ENCODE peak calls at places on chromosomes 16 and 17, in nine cellular contexts. U is endodermal cell, G is ascending aorta, V is A549, P is GM23338, O is mucosa of descending colon, W is neuronal stem cell, A is fibroblast of lung, J is mesendoderm. T is an unnamed sample. For H3K4me1, the result is how much of the 10 kb centered on the place peaks cover.

GRCh38 chr17:6927290-6927844 is 68.5 kb upstream of the ALOX12 start:
- DNase-seq in U (no peak), G (no peak), V (no peak), P (no peak), O (no peak), W (no peak), A (peak), J (no peak), T (no peak)

GRCh38 chr17:64192588-64192987 is 62.6 kb upstream of the ERN1 start:
- DNase-seq in U (no peak), G (no peak), V (no peak), P (no peak), O (no peak), W (no peak), A (no peak), J (no peak), T (no peak)

GRCh38 chr16:51243836-51244483 is 92.9 kb upstream of the SALL1 start:
- DNase-seq in U (no peak), G (no peak), V (peak), P (no peak), O (peak), W (no peak), A (no peak), J (peak), T (peak)

GRCh38 chr17:41633498-41634197 is 9.3 kb upstream of the KRT17 start:
- DNase-seq in U (no peak), G (no peak), V (peak), P (no peak), O (no peak), W (no peak), A (peak), J (peak), T (peak)

GRCh38 chr17:76240461-76241204 is at the start of gene RNF157:
- DNase-seq in U (peak), G (no peak), V (peak), P (peak), O (peak), W (peak), A (peak), J (peak), T (peak)

GRCh38 chr16:46765050-46765449 is 16.9 kb upstream of the MYLK3 start:
- DNase-seq in U (no peak), G (no peak), V (no peak), P (no peak), O (no peak), W (no peak), A (peak), J (no peak), T (peak)

GRCh38 chr17:3213587-3213986 is 6.1 kb downstream of the OR1A1 start:
- DNase-seq in U (no peak), G (no peak), V (peak), P (peak), O (no peak), W (no peak), A (no peak), J (peak), T (no peak)

GRCh38 chr17:81387235-81388060 is 7.8 kb upstream of the BAHCC1 start:
- DNase-seq in U (peak), G (no peak), V (no peak), P (peak), O (peak), W (no peak), A (peak), J (peak), T (peak)

GRCh38 chr17:50163846-50164696 is 1.7 kb upstream of the SGCA start:
- DNase-seq in U (no peak), G (no peak), V (no peak), P (no peak), O (no peak), W (no peak), A (no peak), J (peak), T (peak)

GRCh38 chr16:49021136-49021535 is 260.5 kb downstream of the CBLN1 start:
- DNase-seq in U (no peak), G (no peak), V (no peak), P (peak), O (no peak), W (no peak), A (peak), J (no peak), T (no peak)

GRCh38 chr16:31333686-31334649 is 21.0 kb upstream of the ITGAX start:
- DNase-seq in U (peak), G (no peak), V (peak), P (peak), O (no peak), W (no peak), A (peak), J (peak), T (peak)

GRCh38 chr17:50848039-50848438 is 12.7 kb downstream of the WFIKKN2 start:
- DNase-seq in U (peak), G (no peak), V (no peak), P (no peak), O (no peak), W (no peak), A (no peak), J (no peak), T (no peak)

GRCh38 chr17:2393184-2393953 is 7.5 kb downstream of the MNT start:
- DNase-seq in U (peak), G (peak), V (peak), P (peak), O (peak), W (peak), A (peak), J (peak), T (peak)

GRCh38 chr16:2977440-2977839 is 2.8 kb downstream of the PKMYT1 start:
- DNase-seq in U (no peak), G (no peak), V (no peak), P (no peak), O (peak), W (no peak), A (no peak), J (no peak), T (no peak)

GRCh38 chr17:46896991-46897390 is 26.0 kb upstream of the GOSR2 start:
- DNase-seq in U (no peak), G (no peak), V (no peak), P (no peak), O (no peak), W (no peak), A (no peak), J (no peak), T (no peak)

GRCh38 chr16:67283039-67283825 is 3.9 kb downstream of the PLEKHG4 start:
- DNase-seq in U (no peak), G (no peak), V (peak), P (no peak), O (no peak), W (no peak), A (no peak), J (peak), T (peak)

GRCh38 chr17:65698381-65699061 is 137.1 kb upstream of the AXIN2 start:
- DNase-seq in U (peak), G (no peak), V (peak), P (peak), O (no peak), W (peak), A (peak), J (peak), T (peak)

GRCh38 chr16:21218135-21218534 is 6.8 kb upstream of the ZP2 start:
- DNase-seq in U (no peak), G (no peak), V (no peak), P (no peak), O (no peak), W (no peak), A (peak), J (no peak), T (peak)

GRCh38 chr16:54171855-54172537 is 114.6 kb downstream of the IRX3 start:
- DNase-seq in U (peak), G (no peak), V (no peak), P (peak), O (peak), W (no peak), A (peak), J (peak), T (peak)

GRCh38 chr16:66198641-66199040 is 167.8 kb upstream of the CDH5 start:
- DNase-seq in U (no peak), G (no peak), V (no peak), P (no peak), O (no peak), W (no peak), A (no peak), J (no peak), T (no peak)

GRCh38 chr16:19089410-19089955 is 22.1 kb downstream of the COQ7 start:
- DNase-seq in U (no peak), G (no peak), V (no peak), P (no peak), O (no peak), W (no peak), A (no peak), J (no peak), T (no peak)

GRCh38 chr17:62998665-62999393 is 32.8 kb downstream of the TANC2 start:
- DNase-seq in U (peak), G (no peak), V (peak), P (no peak), O (no peak), W (no peak), A (no peak), J (peak), T (no peak)

GRCh38 chr17:8788998-8789397 is 10.2 kb downstream of the MFSD6L start:
- DNase-seq in U (no peak), G (no peak), V (no peak), P (no peak), O (no peak), W (no peak), A (no peak), J (no peak), T (no peak)

GRCh38 chr17:61076649-61077048 is 323.0 kb upstream of the TBX2 start:
- DNase-seq in U (no peak), G (no peak), V (no peak), P (no peak), O (no peak), W (no peak), A (peak), J (no peak), T (no peak)

GRCh38 chr16:9311303-9311954 is 220.0 kb downstream of the HAPSTR1 start:
- DNase-seq in U (peak), G (no peak), V (no peak), P (peak), O (peak), W (no peak), A (no peak), J (peak), T (peak)

GRCh38 chr17:67639555-67639954 is 78.2 kb upstream of the NOL11 start:
- DNase-seq in U (no peak), G (no peak), V (no peak), P (no peak), O (no peak), W (no peak), A (peak), J (no peak), T (peak)

GRCh38 chr17:30243568-30243967 is 8.1 kb upstream of the SLC6A4 start:
- DNase-seq in U (no peak), G (no peak), V (no peak), P (no peak), O (no peak), W (no peak), A (no peak), J (no peak), T (no peak)

GRCh38 chr17:81008140-81008539 is 16.5 kb downstream of the CHMP6 start:
- DNase-seq in U (no peak), G (no peak), V (no peak), P (no peak), O (no peak), W (no peak), A (no peak), J (peak), T (no peak)

GRCh38 chr17:11969565-11969964 is 27.7 kb downstream of the ZNF18 start:
- DNase-seq in U (no peak), G (no peak), V (no peak), P (no peak), O (no peak), W (no peak), A (no peak), J (no peak), T (no peak)

GRCh38 chr17:77772899-77773358 is 185.6 kb upstream of the TNRC6C start:
- DNase-seq in U (peak), G (no peak), V (no peak), P (peak), O (no peak), W (no peak), A (no peak), J (peak), T (no peak)

GRCh38 chr17:77215281-77215680 is 74.5 kb downstream of the SEC14L1 start:
- DNase-seq in U (no peak), G (no peak), V (no peak), P (no peak), O (no peak), W (no peak), A (no peak), J (no peak), T (no peak)

GRCh38 chr17:11330871-11331270 is 89.9 kb downstream of the SHISA6 start:
- DNase-seq in U (peak), G (no peak), V (no peak), P (no peak), O (no peak), W (peak), A (no peak), J (peak), T (peak)

GRCh38 chr17:82385559-82386255 is 14.1 kb downstream of the UTS2R start:
- DNase-seq in U (peak), G (no peak), V (no peak), P (no peak), O (no peak), W (no peak), A (no peak), J (no peak), T (no peak)

GRCh38 chr17:50149425-50150353 is 788 bp downstream of the PPP1R9B start:
- DNase-seq in U (peak), G (no peak), V (peak), P (peak), O (peak), W (no peak), A (peak), J (peak), T (peak)

GRCh38 chr16:51419768-51420167 is 268.7 kb upstream of the SALL1 start:
- DNase-seq in U (no peak), G (no peak), V (no peak), P (no peak), O (no peak), W (no peak), A (peak), J (no peak), T (no peak)

GRCh38 chr16:705748-706188 is at the start of gene FBXL16:
- DNase-seq in U (peak), G (no peak), V (no peak), P (peak), O (no peak), W (no peak), A (no peak), J (no peak), T (no peak)

GRCh38 chr17:42895185-42895555 is 5.4 kb upstream of the G6PC1 start:
- DNase-seq in U (no peak), G (peak), V (peak), P (no peak), O (peak), W (no peak), A (peak), J (no peak), T (peak)

GRCh38 chr16:11784048-11784780 is 12.8 kb downstream of the ZC3H7A start:
- DNase-seq in U (no peak), G (no peak), V (no peak), P (no peak), O (no peak), W (no peak), A (no peak), J (no peak), T (no peak)

GRCh38 chr16:11779074-11779473 is 18.0 kb downstream of the ZC3H7A start:
- DNase-seq in U (no peak), G (no peak), V (no peak), P (no peak), O (no peak), W (no peak), A (no peak), J (no peak), T (no peak)

GRCh38 chr16:11783319-11784047 is 13.6 kb downstream of the ZC3H7A start:
- DNase-seq in U (no peak), G (no peak), V (no peak), P (no peak), O (no peak), W (no peak), A (peak), J (no peak), T (peak)

GRCh38 chr16:11780988-11781680 is 15.9 kb downstream of the ZC3H7A start:
- DNase-seq in U (no peak), G (no peak), V (no peak), P (no peak), O (no peak), W (no peak), A (peak), J (no peak), T (no peak)

DNA sequence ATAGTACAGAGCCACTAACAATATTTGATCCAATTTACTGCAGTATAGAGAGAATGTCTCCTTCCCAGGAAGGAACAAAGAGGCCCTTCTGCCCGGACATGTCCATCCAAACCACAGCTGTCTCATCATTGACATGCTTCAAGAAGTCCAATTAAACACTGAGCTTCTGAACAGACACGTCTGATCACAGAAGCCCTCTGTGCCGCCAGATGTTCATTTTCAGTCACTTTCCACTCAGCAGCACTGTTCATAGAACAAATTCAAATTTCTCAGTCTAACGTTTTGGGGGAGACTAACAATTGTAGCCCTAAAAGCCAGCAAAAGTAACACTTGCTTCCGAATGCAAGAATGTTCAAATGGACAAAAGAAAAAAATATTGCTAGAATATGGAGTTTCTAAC is 15.3 kb downstream of the ZC3H7A start:
- DNase-seq in U (no peak), G (no peak), V (no peak), P (no peak), O (no peak), W (no peak), A (peak), J (no peak), T (no peak)
- H3K4me3 ChIP-seq in U (no peak), G (no peak), V (no peak), P (no peak), O (no peak), W (no peak), A (no peak), J (no peak), T (no peak)

GRCh38 chr16:11735801-11736200 is 6.9 kb downstream of the TXNDC11 start:
- DNase-seq in U (peak), G (no peak), V (no peak), P (no peak), O (no peak), W (no peak), A (no peak), J (no peak), T (no peak)
- H3K4me1 ChIP-seq in U (under half), G (under half), V (under half), P (under half), O (under half), W (under half), A (under half), J (under half), T (under half)

GRCh38 chr17:38748329-38749221 is at the start of gene PCGF2:
- DNase-seq in U (peak), G (peak), V (peak), P (peak), O (peak), W (peak), A (peak), J (peak), T (peak)

GRCh38 chr17:38747385-38748328 is 479 bp downstream of the PCGF2 start:
- DNase-seq in U (peak), G (no peak), V (peak), P (peak), O (peak), W (peak), A (no peak), J (peak), T (peak)

GRCh38 chr17:38746004-38746892 is 1.9 kb downstream of the PCGF2 start:
- DNase-seq in U (peak), G (no peak), V (no peak), P (peak), O (no peak), W (no peak), A (no peak), J (peak), T (no peak)

GRCh38 chr17:38745545-38745944 is 2.6 kb downstream of the PCGF2 start:
- DNase-seq in U (no peak), G (no peak), V (no peak), P (no peak), O (no peak), W (no peak), A (no peak), J (no peak), T (no peak)

GRCh38 chr17:38746893-38747384 is 1.2 kb downstream of the PCGF2 start:
- DNase-seq in U (peak), G (no peak), V (no peak), P (no peak), O (peak), W (no peak), A (no peak), J (no peak), T (no peak)
- H3K4me3 ChIP-seq in U (peak), G (peak), V (peak), P (peak), O (peak), W (peak), A (peak), J (peak), T (peak)

DNA sequence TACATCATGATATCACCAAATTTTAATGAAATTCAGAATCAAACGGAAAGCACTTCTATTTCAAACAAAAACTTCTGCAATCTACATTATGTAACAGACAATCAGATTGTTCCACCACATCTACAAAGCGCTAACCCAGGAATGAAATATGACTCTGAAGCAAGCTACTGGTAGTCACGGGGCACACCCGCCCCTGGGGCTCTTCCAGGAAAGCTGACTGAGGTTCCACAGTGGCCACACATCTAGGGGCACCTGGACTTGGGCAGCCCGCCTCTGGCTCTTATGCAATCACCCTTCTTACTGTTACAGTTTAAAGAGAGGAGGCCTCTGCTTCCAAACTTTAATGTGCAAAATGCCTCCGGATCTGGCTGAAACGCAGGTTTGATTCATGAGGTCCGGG is 27.5 kb downstream of the ZCCHC14 start:
- DNase-seq in U (no peak), G (peak), V (no peak), P (no peak), O (peak), W (no peak), A (peak), J (no peak), T (no peak)
- H3K4me1 ChIP-seq in U (under half), G (under half), V (under half), P (under half), O (under half), W (under half), A (under half), J (under half), T (under half)

GRCh38 chr17:74732042-74732846 is 4.8 kb upstream of the RAB37 start:
- DNase-seq in U (no peak), G (no peak), V (no peak), P (no peak), O (no peak), W (no peak), A (no peak), J (no peak), T (no peak)

GRCh38 chr17:74734256-74734655 is 2.8 kb upstream of the RAB37 start:
- DNase-seq in U (no peak), G (no peak), V (no peak), P (no peak), O (no peak), W (no peak), A (no peak), J (no peak), T (no peak)

GRCh38 chr17:74731347-74731605 is 5.8 kb upstream of the RAB37 start:
- DNase-seq in U (no peak), G (no peak), V (no peak), P (no peak), O (no peak), W (no peak), A (no peak), J (no peak), T (no peak)

GRCh38 chr17:74730491-74731346 is 6.3 kb upstream of the RAB37 start:
- DNase-seq in U (no peak), G (no peak), V (no peak), P (no peak), O (no peak), W (no peak), A (no peak), J (no peak), T (no peak)

DNA sequence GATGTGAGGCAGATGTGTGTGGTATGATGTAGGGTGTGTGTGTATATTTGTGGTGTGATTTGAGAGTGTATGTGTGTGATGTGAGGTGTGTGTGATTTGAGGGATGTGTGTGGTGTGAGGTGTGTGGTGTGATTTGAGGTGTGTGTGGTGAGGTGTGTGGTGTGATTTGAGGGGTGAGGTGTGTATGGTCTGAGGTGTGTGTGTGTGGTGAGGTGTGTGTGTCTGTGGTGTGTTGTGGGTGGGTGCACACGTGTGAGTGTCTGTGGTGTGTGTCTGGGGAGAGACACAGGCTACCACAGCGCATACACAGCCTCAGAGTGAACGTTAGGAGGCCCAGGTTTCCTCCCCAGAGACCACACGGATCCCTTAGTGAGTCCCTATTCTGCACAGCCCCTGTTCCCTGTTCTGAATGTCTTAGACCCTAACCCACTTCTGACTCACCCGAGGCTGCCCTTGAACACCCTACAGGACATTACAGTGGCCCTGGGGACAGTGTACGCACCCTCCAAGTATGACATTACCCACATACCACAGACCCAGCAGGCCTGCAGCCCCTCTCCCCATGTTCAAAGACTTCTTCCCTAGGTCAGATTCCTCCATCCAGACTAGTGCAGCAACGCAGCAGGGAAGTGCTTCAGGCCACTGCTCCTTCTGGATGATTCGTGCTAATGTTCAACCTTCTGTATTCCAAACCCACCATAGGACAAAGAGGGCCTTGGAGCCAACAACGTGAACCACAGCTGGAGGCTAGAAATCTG is 3.5 kb upstream of the RAB37 start:
- DNase-seq in U (no peak), G (no peak), V (no peak), P (no peak), O (no peak), W (no peak), A (no peak), J (no peak), T (no peak)
- H3K4me3 ChIP-seq in U (no peak), G (no peak), V (no peak), P (no peak), O (no peak), W (no peak), A (no peak), J (no peak), T (no peak)

T was measured in cardiac muscle cell.